ENCODE peak calls at places on chromosome 6, in four cellular contexts. G is A549, Z is upper lobe of left lung, Q is uterus. X is an unnamed sample.

GRCh38 chr6:144036064-144036873 is 28.2 kb upstream of the PLAGL1 start:
- DNase-seq in G (no peak), Z (peak; percentile 60), Q (no peak), X (no peak)

GRCh38 chr6:47007657-47008396 is 34.3 kb downstream of the ADGRF1 start:
- DNase-seq in Z (no peak), Q (no peak), G (no peak), X (no peak)

GRCh38 chr6:146981981-146982380 is 222.2 kb upstream of the STXBP5 start:
- DNase-seq in Z (no peak), G (no peak), Q (no peak), X (no peak)

GRCh38 chr6:17930321-17930993 is 57.0 kb downstream of the KIF13A start:
- DNase-seq in Q (peak; percentile 30), G (no peak), Z (no peak), X (no peak)

GRCh38 chr6:147043994-147044477 is 160.2 kb upstream of the STXBP5 start:
- DNase-seq in Q (no peak), Z (no peak), G (no peak), X (no peak)

GRCh38 chr6:105804436-105804835 is 281.7 kb upstream of the PRDM1 start:
- DNase-seq in Z (no peak), G (no peak), Q (no peak), X (no peak)

GRCh38 chr6:41332241-41332640 is 3.2 kb upstream of the NCR2 start:
- DNase-seq in G (no peak), Q (no peak), Z (no peak), X (no peak)

GRCh38 chr6:161318456-161318855 is 44.6 kb upstream of the AGPAT4 start:
- DNase-seq in Z (no peak), Q (no peak), G (no peak), X (no peak)

GRCh38 chr6:39446909-39447308 is 124.4 kb upstream of the KCNK16 start:
- DNase-seq in Z (no peak), G (no peak), Q (no peak), X (no peak)

GRCh38 chr6:90135672-90136071 is 161.0 kb downstream of the BACH2 start:
- DNase-seq in Z (no peak), Q (no peak), G (no peak), X (no peak)

GRCh38 chr6:21500894-21501293 is 92.7 kb upstream of the SOX4 start:
- DNase-seq in G (no peak), Q (no peak), Z (no peak), X (no peak)

GRCh38 chr6:15352229-15352628 is 106.4 kb downstream of the JARID2 start:
- DNase-seq in G (no peak), Q (no peak), Z (no peak), X (no peak)

GRCh38 chr6:167795874-167796667 is 30.6 kb upstream of the AFDN start:
- DNase-seq in G (no peak), Z (peak; percentile 51), Q (no peak), X (no peak)

GRCh38 chr6:112665114-112665513 is 318.0 kb downstream of the RFPL4B start:
- DNase-seq in Q (no peak), Z (no peak), G (no peak), X (no peak)

GRCh38 chr6:13268914-13269532 is 59.3 kb downstream of the TBC1D7 start:
- DNase-seq in G (no peak), Z (no peak), Q (no peak), X (no peak)

GRCh38 chr6:71368284-71368683 is 79.7 kb downstream of the OGFRL1 start:
- DNase-seq in Z (no peak), Q (no peak), G (no peak), X (no peak)
- TF ChIP-seq CTCF in Z (no peak), Q (no peak), G (no peak), X (no peak)

DNA sequence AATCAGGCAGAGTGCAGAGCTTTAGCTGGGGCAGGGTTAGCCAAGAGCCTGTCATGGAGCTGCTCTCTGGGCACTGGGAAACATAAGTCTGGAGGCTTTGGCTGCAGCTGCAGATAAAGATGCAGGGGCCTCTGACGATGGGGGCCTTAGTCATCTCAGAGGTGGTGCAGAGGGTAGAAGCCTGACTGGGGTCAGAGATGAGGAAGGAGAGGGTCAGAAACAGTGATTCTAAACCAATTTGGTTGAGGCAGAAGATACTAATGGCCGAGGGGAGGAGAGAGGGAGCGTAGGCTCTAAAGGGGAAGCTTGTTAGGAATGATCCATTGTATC is 33.7 kb downstream of the PLEKHG1 start:
- DNase-seq in Q (no peak), G (no peak), Z (no peak), X (no peak)
- TF ChIP-seq CTCF in Q (no peak), G (no peak), Z (no peak), X (no peak)

GRCh38 chr6:69019832-69020231 is 384.8 kb downstream of the ADGRB3 start:
- DNase-seq in Q (no peak), G (no peak), Z (no peak), X (no peak)
- TF ChIP-seq CTCF in Q (no peak), G (no peak), Z (no peak), X (no peak)

GRCh38 chr6:23446394-23447001 is 679.5 kb upstream of the NRSN1 start:
- DNase-seq in Z (no peak), G (peak; percentile 2), Q (no peak), X (no peak)
- TF ChIP-seq CTCF in Z (no peak), G (peak; percentile 41), Q (peak; percentile 29), X (peak; percentile 35)

DNA sequence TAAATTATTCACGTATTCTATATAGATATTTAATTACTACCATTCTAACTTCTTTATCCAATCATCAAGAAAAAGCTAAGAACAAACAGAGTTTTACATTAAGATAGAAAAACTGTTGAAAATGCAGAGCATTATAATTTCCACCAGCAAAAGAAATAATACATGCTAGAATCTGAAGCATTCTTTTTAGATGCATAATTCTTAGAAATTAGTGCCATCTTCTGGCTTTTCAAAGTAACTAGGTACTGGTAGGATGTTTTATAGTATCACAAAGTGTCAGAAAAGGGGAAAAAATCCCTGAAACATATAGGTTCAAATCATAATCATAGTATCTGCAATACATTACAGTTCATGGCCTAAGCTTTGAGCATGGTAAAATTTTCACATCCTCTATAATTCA is 178.9 kb downstream of the PHF3 start:
- DNase-seq in G (no peak), Q (no peak), Z (no peak), X (no peak)
- TF ChIP-seq CTCF in G (no peak), Q (no peak), Z (no peak), X (no peak)

GRCh38 chr6:158565122-158565429 is 5.2 kb downstream of the TMEM181 start:
- DNase-seq in Q (no peak), Z (no peak), G (no peak), X (no peak)

GRCh38 chr6:158566207-158566818 is 6.4 kb downstream of the TMEM181 start:
- DNase-seq in Q (no peak), Z (no peak), G (no peak), X (no peak)

GRCh38 chr6:158564243-158565121 is 4.6 kb downstream of the TMEM181 start:
- DNase-seq in Z (peak; percentile 40), Q (no peak), G (no peak), X (no peak)

GRCh38 chr6:158567152-158567551 is 7.3 kb downstream of the TMEM181 start:
- DNase-seq in Z (no peak), Q (no peak), G (no peak), X (no peak)

GRCh38 chr6:158565482-158566040 is 5.7 kb downstream of the TMEM181 start:
- DNase-seq in Z (no peak), Q (no peak), G (no peak), X (no peak)
- TF ChIP-seq CTCF in Z (no peak), Q (no peak), G (no peak), X (no peak)

DNA sequence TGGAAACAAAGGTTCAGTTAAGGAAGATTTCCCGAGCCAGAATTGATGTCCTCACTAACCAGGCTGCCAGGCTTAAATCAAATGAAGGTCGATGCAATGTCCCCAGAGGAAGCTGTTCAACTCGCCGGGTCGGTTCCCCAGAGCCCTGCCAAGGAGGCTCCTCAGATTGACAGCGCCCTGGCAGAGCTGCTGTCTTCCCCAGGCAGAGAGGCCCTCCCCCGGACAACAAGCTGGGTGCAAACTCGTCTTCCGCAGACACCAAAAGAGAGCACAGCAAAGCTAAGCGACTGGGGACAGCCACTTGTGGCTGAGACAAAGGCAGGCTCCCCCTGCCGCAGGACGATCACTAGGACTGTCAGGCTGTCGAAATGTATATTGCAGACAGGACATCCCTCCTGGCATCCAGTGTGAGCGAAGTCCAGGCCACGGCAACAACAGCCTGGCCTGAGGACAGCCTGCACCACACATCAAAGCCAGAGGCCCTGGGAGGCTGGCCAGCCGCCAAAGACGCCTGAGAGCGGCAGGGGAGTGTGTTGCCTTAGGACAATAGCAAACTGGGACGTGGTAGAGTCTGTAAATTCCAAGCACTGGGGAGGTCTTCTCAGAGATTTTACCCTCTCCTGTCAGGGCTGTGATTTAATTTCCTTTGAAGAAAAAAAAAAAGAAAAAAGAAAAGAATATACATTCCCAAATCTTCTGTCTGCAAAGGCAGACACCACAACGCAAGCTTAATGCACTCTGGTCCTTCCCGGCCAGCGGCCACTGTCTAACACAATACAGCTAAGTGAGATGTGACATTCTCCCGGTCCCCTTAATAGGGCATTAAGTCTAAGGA is 99.1 kb downstream of the HIVEP2 start:
- DNase-seq in Z (peak; percentile 76), Q (peak; percentile 79), G (no peak), X (peak; percentile 92)
- TF ChIP-seq CTCF in Z (no peak), Q (no peak), G (no peak), X (no peak)

GRCh38 chr6:33477864-33478263 is 23.5 kb downstream of the ZBTB9 start:
- DNase-seq in G (no peak), Q (no peak), Z (no peak), X (no peak)

GRCh38 chr6:33483678-33484077 is 29.3 kb downstream of the ZBTB9 start:
- DNase-seq in Q (no peak), G (no peak), Z (no peak), X (no peak)

DNA sequence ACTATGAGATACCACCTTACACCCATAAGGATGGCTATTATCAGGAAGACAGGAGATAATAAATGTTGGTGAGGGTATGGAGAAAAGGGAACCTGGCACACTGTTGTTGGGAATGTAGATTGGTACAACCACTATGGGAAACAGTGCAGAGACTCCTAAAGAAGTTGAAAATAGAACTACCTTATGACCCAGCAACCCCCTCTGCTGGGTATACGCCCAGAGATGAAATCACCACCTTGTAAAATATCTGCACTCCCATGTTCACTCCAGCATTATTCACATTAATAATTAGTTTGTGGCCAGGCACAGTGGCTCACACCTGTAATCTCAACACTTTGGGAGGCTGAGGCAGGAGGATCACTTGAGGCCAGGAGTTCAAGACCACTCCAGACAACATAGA is 26.8 kb downstream of the ZBTB9 start:
- DNase-seq in Q (no peak), G (no peak), Z (no peak), X (no peak)
- TF ChIP-seq CTCF in Q (no peak), G (no peak), Z (no peak), X (no peak)